ENCODE peak calls at places on chromosomes 13 and 19, in eight cellular contexts. A is brain microvascular endothelial cell, M is NB4, D is GM23338, B is gastrocnemius medialis, K is cardiac muscle cell, R is neural progenitor cell, L is AG09319. V is an unnamed sample.

GRCh38 chr19:4916292-4917082 is 7.2 kb downstream of the UHRF1 start:
- DNase-seq in B (no peak), A (no peak), R (no peak), D (no peak), L (no peak), M (no peak), K (no peak), V (no peak)

GRCh38 chr13:26867451-26868067 is 107.0 kb upstream of the GPR12 start:
- DNase-seq in K (peak), A (peak), L (no peak), B (no peak), D (peak), M (peak), R (peak), V (no peak)

GRCh38 chr13:23578411-23579071 is 8.3 kb downstream of the TNFRSF19 start:
- DNase-seq in L (peak), K (peak), M (peak), B (peak), D (peak), A (peak), R (peak), V (peak)

GRCh38 chr19:49954092-49954825 is 6.7 kb downstream of the SIGLEC11 start:
- DNase-seq in A (no peak), R (no peak), B (no peak), D (peak), K (peak), M (peak), L (peak), V (no peak)

GRCh38 chr19:35869327-35870123 is 1.2 kb downstream of the APLP1 start:
- DNase-seq in L (no peak), M (peak), A (peak), R (peak), D (peak), K (peak), B (no peak), V (no peak)

GRCh38 chr19:42433503-42434260 is 6.5 kb upstream of the LIPE start:
- DNase-seq in L (no peak), B (peak), R (peak), M (peak), D (peak), K (peak), A (peak), V (peak)

GRCh38 chr13:75256922-75257321 is 225.0 kb downstream of the TBC1D4 start:
- DNase-seq in D (no peak), A (no peak), B (no peak), K (no peak), M (no peak), L (no peak), R (no peak), V (no peak)

GRCh38 chr19:47479701-47480503 is 4.1 kb downstream of the KPTN start:
- DNase-seq in A (no peak), R (peak), B (no peak), L (no peak), D (peak), K (peak), M (no peak), V (no peak)

GRCh38 chr19:5587661-5588060 is 19.9 kb upstream of the TINCR start:
- DNase-seq in A (no peak), M (no peak), R (no peak), L (no peak), K (no peak), D (no peak), B (no peak), V (no peak)

GRCh38 chr19:46337487-46337886 is 9.4 kb upstream of the PPP5C start:
- DNase-seq in M (no peak), B (no peak), D (no peak), R (no peak), K (no peak), A (no peak), L (no peak), V (no peak)

GRCh38 chr13:59641261-59641660 is 522.5 kb downstream of the DIAPH3 start:
- DNase-seq in M (no peak), K (no peak), B (no peak), L (no peak), D (peak), R (peak), A (no peak), V (no peak)

GRCh38 chr13:113366031-113366588 is 2.2 kb upstream of the GRTP1 start:
- DNase-seq in K (peak), A (no peak), R (no peak), L (no peak), B (no peak), M (peak), D (no peak), V (peak)

GRCh38 chr13:63048648-63049047 is 1633.0 kb upstream of the PCDH20 start:
- DNase-seq in B (no peak), L (no peak), R (no peak), A (no peak), D (peak), M (no peak), K (no peak), V (no peak)

GRCh38 chr13:52454459-52454824 is 836 bp upstream of the CKAP2 start:
- DNase-seq in R (peak), B (no peak), K (no peak), M (peak), L (no peak), A (no peak), D (peak), V (peak)

GRCh38 chr13:89568276-89568675 is 1779.2 kb upstream of the MIR17HG start:
- DNase-seq in K (no peak), A (peak), D (no peak), R (no peak), B (no peak), M (no peak), L (no peak), V (no peak)

GRCh38 chr13:27921421-27921960 is 1.7 kb downstream of the PDX1 start:
- DNase-seq in L (no peak), K (no peak), R (peak), B (no peak), M (peak), D (peak), A (no peak), V (no peak)

GRCh38 chr13:68234278-68234677 is 1004.1 kb upstream of the PCDH9 start:
- DNase-seq in B (no peak), D (peak), A (peak), R (peak), L (no peak), K (no peak), M (no peak), V (no peak)

GRCh38 chr13:90545070-90545840 is 802.2 kb upstream of the MIR17HG start:
- DNase-seq in L (no peak), D (no peak), K (peak), M (peak), B (no peak), A (peak), R (no peak), V (no peak)

GRCh38 chr19:55456347-55456746 is 5.1 kb downstream of the ISOC2 start:
- DNase-seq in A (no peak), B (no peak), D (no peak), M (no peak), K (no peak), R (no peak), L (no peak), V (no peak)

GRCh38 chr19:46764817-46765291 is 18.6 kb upstream of the STRN4 start:
- DNase-seq in L (no peak), B (no peak), A (no peak), K (no peak), R (no peak), M (peak), D (no peak), V (no peak)

GRCh38 chr19:30084390-30084819 is 142.4 kb downstream of the URI1 start:
- DNase-seq in R (no peak), B (no peak), A (no peak), K (no peak), L (no peak), M (no peak), D (no peak), V (no peak)

GRCh38 chr13:26585136-26585535 is 27.7 kb downstream of the WASF3 start:
- DNase-seq in M (no peak), R (no peak), L (no peak), K (no peak), A (no peak), B (no peak), D (no peak), V (no peak)

GRCh38 chr19:50705422-50706019 is 14.1 kb downstream of the SHANK1 start:
- DNase-seq in B (no peak), A (peak), M (peak), D (peak), K (peak), R (peak), L (peak), V (no peak)

GRCh38 chr19:13861392-13861713 is 15.6 kb upstream of the NANOS3 start:
- DNase-seq in L (no peak), D (no peak), M (no peak), K (peak), B (no peak), A (no peak), R (no peak), V (no peak)

GRCh38 chr19:19259741-19260140 is 13.4 kb downstream of the TM6SF2 start:
- DNase-seq in R (peak), M (peak), K (peak), B (no peak), L (no peak), A (peak), D (peak), V (no peak)

GRCh38 chr19:37079238-37079637 is 1.0 kb downstream of the ZNF420 start:
- DNase-seq in A (no peak), R (peak), L (no peak), B (no peak), M (peak), K (no peak), D (no peak), V (no peak)

GRCh38 chr13:48160879-48161278 is 66.0 kb upstream of the MED4 start:
- DNase-seq in D (no peak), R (no peak), M (peak), B (peak), K (peak), A (peak), L (no peak), V (peak)

GRCh38 chr19:50815443-50815842 is 8.1 kb downstream of the KLK1 start:
- DNase-seq in L (no peak), M (no peak), D (no peak), B (no peak), A (no peak), K (no peak), R (no peak), V (no peak)

GRCh38 chr13:91292630-91293221 is 54.8 kb upstream of the MIR17HG start:
- DNase-seq in K (no peak), D (peak), A (no peak), R (peak), L (no peak), M (no peak), B (no peak), V (no peak)

GRCh38 chr13:25300861-25301346 is 521 bp upstream of the NUP58 start:
- DNase-seq in B (peak), R (peak), L (no peak), A (no peak), D (peak), M (no peak), K (peak), V (peak)

GRCh38 chr13:49869514-49869913 is 66.6 kb downstream of the SPRYD7 start:
- DNase-seq in L (no peak), M (peak), B (no peak), K (peak), A (peak), D (peak), R (peak), V (no peak)

GRCh38 chr13:28048768-28049167 is 51.6 kb downstream of the FLT3 start:
- DNase-seq in A (no peak), K (no peak), B (no peak), M (no peak), R (no peak), D (no peak), L (no peak), V (no peak)

GRCh38 chr13:25529425-25529824 is 157.7 kb downstream of the ATP8A2 start:
- DNase-seq in L (no peak), R (no peak), D (no peak), B (no peak), A (no peak), K (no peak), M (no peak), V (no peak)

GRCh38 chr13:49938274-49938673 is 2.1 kb upstream of the SPRYD7 start:
- DNase-seq in D (no peak), B (no peak), L (no peak), A (no peak), R (no peak), K (no peak), M (peak), V (no peak)

GRCh38 chr13:52615817-52616216 is 26.4 kb upstream of the HNRNPA1L2 start:
- DNase-seq in M (peak), K (no peak), L (no peak), D (no peak), A (no peak), R (no peak), B (no peak), V (no peak)

GRCh38 chr13:113437408-113438010 is 15.8 kb downstream of the ADPRHL1 start:
- DNase-seq in L (no peak), B (no peak), R (no peak), A (no peak), D (no peak), M (no peak), K (peak), V (no peak)

DNA sequence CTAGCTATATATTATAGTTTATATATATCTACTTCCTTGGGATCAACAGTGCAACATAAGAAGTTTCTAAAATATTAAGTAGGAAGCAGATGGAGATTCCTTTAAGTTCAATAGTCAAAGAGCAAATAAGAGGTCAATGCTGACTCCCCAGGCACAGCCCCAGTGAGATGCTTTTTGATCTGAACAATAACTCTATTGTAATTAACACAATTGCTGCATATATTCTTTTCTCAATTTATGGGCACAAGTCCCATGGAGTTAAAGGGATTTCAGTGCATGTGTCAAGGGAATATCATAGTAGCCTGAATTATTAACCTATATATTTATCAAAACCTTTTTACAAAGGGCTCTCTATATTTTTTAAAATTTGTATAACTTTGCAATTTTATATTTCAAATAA is 180.8 kb downstream of the SPRY2 start:
- DNase-seq in A (no peak), B (no peak), R (no peak), D (no peak), M (no peak), L (no peak), K (no peak), V (no peak)
- TF ChIP-seq CTCF in A (no peak), B (no peak), R (no peak), D (no peak), M (no peak), L (no peak), K (no peak), V (no peak)

DNA sequence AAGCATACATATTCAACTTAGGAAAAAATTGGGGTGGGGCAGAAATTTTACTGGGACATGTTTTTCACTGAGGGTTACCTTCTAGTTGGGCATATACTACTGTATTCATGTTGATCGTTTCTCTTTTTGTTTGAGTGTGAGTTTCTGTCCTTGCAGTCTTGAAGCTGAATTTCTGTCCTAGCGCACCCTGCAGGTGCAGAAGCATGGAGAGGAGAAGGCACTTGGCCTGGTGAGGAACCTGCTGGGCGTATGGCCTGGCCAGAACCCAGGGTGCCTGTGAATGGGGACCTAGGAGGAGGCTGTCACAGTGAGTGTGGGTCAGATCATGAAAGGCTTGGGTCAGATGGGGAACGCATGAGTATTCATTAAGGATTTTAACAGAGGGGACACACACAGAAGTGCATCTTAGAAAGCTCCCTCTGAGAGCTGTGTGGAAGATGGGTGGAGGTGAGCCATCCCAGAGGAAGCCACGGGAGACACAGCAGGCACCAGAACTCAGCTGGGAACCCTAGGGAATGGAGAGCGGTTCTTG is 36.8 kb downstream of the SERP2 start:
- DNase-seq in L (no peak), A (no peak), R (no peak), K (no peak), D (no peak), B (no peak), M (no peak), V (no peak)
- TF ChIP-seq CTCF in L (no peak), A (peak), R (no peak), K (no peak), D (peak), B (no peak), M (no peak), V (no peak)

GRCh38 chr13:112074139-112074710 is 7.3 kb downstream of the SOX1 start:
- DNase-seq in M (no peak), A (no peak), K (no peak), D (no peak), R (peak), L (no peak), B (no peak), V (no peak)
- TF ChIP-seq CTCF in M (no peak), A (no peak), K (no peak), D (peak), R (peak), L (no peak), B (no peak), V (no peak)

GRCh38 chr13:110715395-110716234 is 2.1 kb downstream of the ING1 start:
- DNase-seq in D (peak), B (peak), M (peak), K (peak), R (peak), A (peak), L (peak), V (peak)
- TF ChIP-seq CTCF in D (no peak), B (peak), M (no peak), K (peak), R (peak), A (peak), L (peak), V (no peak)

V was measured in lower leg skin.